ENCODE peak calls at places on chromosome 20, in nine cellular contexts. M is activated gamma-delta T cell treated with anti-CD3 and anti-CD28 coated beads, Interleukin-2, amount 50 U/mL, for 16 hours; K is activated naive CD4-positive, alpha-beta T cell; T is glutamatergic neuron; N is neural crest cell; B is GM23248; Z is PC-3; X is endothelial cell; E is fibroblast of the conjunctiva. J is an unnamed sample.

GRCh38 chr20:62751551-62752150 is 43.0 kb downstream of the NTSR1 start:
- DNase-seq in M (no peak), K (no peak), T (peak), N (no peak), B (no peak), Z (no peak), X (no peak), E (no peak), J (no peak)

GRCh38 chr20:58140787-58141396 is 87.6 kb downstream of the ANKRD60 start:
- DNase-seq in M (no peak), K (no peak), T (no peak), N (no peak), B (no peak), Z (no peak), X (no peak), E (no peak), J (no peak)

GRCh38 chr20:61753196-61753942 is 312.3 kb downstream of the TAF4 start:
- DNase-seq in M (no peak), K (no peak), T (peak), N (no peak), B (peak), Z (no peak), X (no peak), E (no peak), J (no peak)

GRCh38 chr20:50478162-50479036 is 31.8 kb upstream of the PTPN1 start:
- DNase-seq in M (peak), K (peak), T (peak), N (peak), B (peak), Z (peak), X (peak), E (no peak), J (no peak)

GRCh38 chr20:57130160-57130772 is 136.2 kb downstream of the BMP7 start:
- DNase-seq in M (no peak), K (no peak), T (no peak), N (no peak), B (peak), Z (peak), X (no peak), E (no peak), J (no peak)

GRCh38 chr20:56624786-56625681 is 4.1 kb upstream of the TFAP2C start:
- DNase-seq in M (no peak), K (no peak), T (peak), N (no peak), B (no peak), Z (no peak), X (peak), E (no peak), J (no peak)

GRCh38 chr20:38298768-38299288 is 5.1 kb upstream of the BPI start:
- DNase-seq in M (no peak), K (no peak), T (no peak), N (no peak), B (peak), Z (no peak), X (no peak), E (peak), J (no peak)

GRCh38 chr20:1924910-1925861 is 30.0 kb downstream of the SIRPA start:
- DNase-seq in M (no peak), K (no peak), T (no peak), N (no peak), B (no peak), Z (no peak), X (no peak), E (no peak), J (no peak)

GRCh38 chr20:57594092-57594911 is 25.9 kb downstream of the ZBP1 start:
- DNase-seq in M (peak), K (peak), T (peak), N (peak), B (peak), Z (peak), X (peak), E (no peak), J (no peak)

GRCh38 chr20:46520976-46521579 is 7.7 kb upstream of the ZNF334 start:
- DNase-seq in M (peak), K (no peak), T (peak), N (peak), B (peak), Z (peak), X (peak), E (peak), J (peak)

GRCh38 chr20:20887593-20888272 is 175.3 kb upstream of the RALGAPA2 start:
- DNase-seq in M (no peak), K (no peak), T (no peak), N (no peak), B (no peak), Z (no peak), X (no peak), E (no peak), J (no peak)

GRCh38 chr20:59772373-59772705 is 161.1 kb downstream of the SYCP2 start:
- DNase-seq in M (no peak), K (no peak), T (no peak), N (no peak), B (no peak), Z (no peak), X (no peak), E (no peak), J (no peak)

GRCh38 chr20:34300809-34301586 is 2.2 kb downstream of the AHCY start:
- DNase-seq in M (no peak), K (no peak), T (no peak), N (no peak), B (peak), Z (no peak), X (no peak), E (no peak), J (no peak)